ENCODE peak calls at places on chromosomes 5 and 9, in four cellular contexts. A is K562, U is HepG2, Z is Panc1. Q is an unnamed sample.

GRCh38 chr5:61275841-61276240 is 56.2 kb upstream of the ZSWIM6 start:
- DNase-seq in A (no peak), U (no peak), Z (no peak), Q (no peak)

GRCh38 chr5:167245871-167246270 is 1045.6 kb upstream of the WWC1 start:
- DNase-seq in U (no peak), A (no peak), Z (no peak), Q (no peak)

GRCh38 chr9:34492051-34492450 is 30.7 kb downstream of the ENHO start:
- DNase-seq in Z (no peak), U (no peak), A (no peak), Q (no peak)

GRCh38 chr5:57407391-57407790 is 75.2 kb downstream of the ACTBL2 start:
- DNase-seq in A (no peak), Z (no peak), U (no peak), Q (no peak)

GRCh38 chr5:154505567-154505966 is 27.5 kb upstream of the HAND1 start:
- DNase-seq in U (no peak), Z (no peak), A (no peak), Q (no peak)

GRCh38 chr5:124034963-124035362 is 523.0 kb downstream of the CSNK1G3 start:
- DNase-seq in Z (no peak), U (no peak), A (no peak), Q (no peak)

GRCh38 chr5:142977363-142978051 is 207.3 kb downstream of the ARHGAP26 start:
- DNase-seq in Z (no peak), U (no peak), A (no peak), Q (no peak)

GRCh38 chr9:75105019-75105540 is 16.8 kb downstream of the OSTF1 start:
- DNase-seq in U (no peak), Z (no peak), A (no peak), Q (no peak)

GRCh38 chr9:73026375-73026774 is 73.5 kb upstream of the ALDH1A1 start:
- DNase-seq in U (no peak), Z (no peak), A (no peak), Q (no peak)

GRCh38 chr5:97163360-97163764 is 19.7 kb downstream of the RIOK2 start:
- DNase-seq in A (no peak), Z (no peak), U (no peak), Q (no peak)

GRCh38 chr9:93942176-93942575 is 13.0 kb downstream of the BARX1 start:
- DNase-seq in Z (no peak), U (no peak), A (no peak), Q (no peak)

GRCh38 chr9:16202913-16203734 is 650.3 kb downstream of the CCDC171 start:
- DNase-seq in A (no peak), U (no peak), Z (no peak), Q (no peak)

GRCh38 chr5:4576161-4576748 is 563.9 kb upstream of the ADAMTS16 start:
- DNase-seq in U (no peak), A (no peak), Z (no peak), Q (no peak)

GRCh38 chr5:168132186-168132585 is 159.3 kb upstream of the WWC1 start:
- DNase-seq in A (no peak), Z (no peak), U (no peak), Q (no peak)

GRCh38 chr5:112121268-112121667 is 297.8 kb downstream of the EPB41L4A start:
- DNase-seq in A (no peak), Z (no peak), U (no peak), Q (no peak)

GRCh38 chr5:67875637-67876036 is 339.9 kb upstream of the PIK3R1 start:
- DNase-seq in Z (no peak), A (no peak), U (no peak), Q (no peak)

GRCh38 chr9:129318121-129319075 is 140.3 kb upstream of the IER5L start:
- DNase-seq in U (peak; percentile 59), A (no peak), Z (no peak), Q (no peak)

GRCh38 chr5:27080147-27080546 is 41.8 kb upstream of the CDH9 start:
- DNase-seq in U (no peak), A (no peak), Z (no peak), Q (no peak)

GRCh38 chr5:172285226-172286143 is 1.9 kb upstream of the UBTD2 start:
- DNase-seq in A (no peak), U (no peak), Z (no peak), Q (no peak)

GRCh38 chr9:15982182-15982581 is 429.3 kb downstream of the CCDC171 start:
- DNase-seq in Z (no peak), U (no peak), A (no peak), Q (no peak)

GRCh38 chr9:77819672-77820071 is 171.6 kb upstream of the GNA14 start:
- DNase-seq in U (no peak), A (no peak), Z (no peak), Q (no peak)

DNA sequence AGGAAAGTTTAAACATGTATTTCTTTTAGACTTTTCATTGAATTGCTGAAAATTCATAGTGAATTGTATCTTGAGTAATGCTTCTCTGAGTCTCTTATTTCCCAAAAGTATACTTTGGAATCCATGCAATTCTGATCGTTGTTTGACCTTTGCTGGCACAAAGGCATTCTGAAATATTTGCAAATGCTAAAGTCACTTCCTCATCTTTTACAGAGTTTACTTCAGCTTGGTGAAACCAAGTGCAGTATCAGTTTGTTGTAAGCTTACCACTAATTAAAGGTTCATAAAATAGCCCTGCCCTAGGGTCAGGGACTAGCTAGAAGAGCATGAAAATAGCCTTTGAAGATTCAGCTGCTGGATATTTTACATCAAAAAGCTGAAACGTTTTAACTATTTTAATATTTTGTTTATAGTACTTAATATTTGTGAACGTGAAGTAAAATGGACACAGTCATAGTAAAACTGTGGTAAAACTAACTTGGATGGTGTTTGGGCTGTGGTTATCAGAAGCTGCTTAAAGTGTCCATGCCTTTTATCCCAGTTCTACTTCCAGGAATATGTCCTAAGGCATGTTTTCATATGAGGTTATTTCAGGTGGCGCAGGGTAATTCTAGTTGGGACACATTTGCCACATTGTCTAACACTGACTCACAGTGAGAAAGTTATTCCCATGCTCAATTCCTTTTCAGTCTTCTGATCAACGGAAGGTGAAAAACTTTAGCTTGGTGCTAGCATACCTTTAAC is 45.3 kb downstream of the SLC22A5 start:
- DNase-seq in U (peak; percentile 53), A (no peak), Z (no peak), Q (peak; percentile 67)
- TF ChIP-seq TCF7L2 in U (no peak), A (no peak), Z (peak; percentile 83), Q (no peak)

DNA sequence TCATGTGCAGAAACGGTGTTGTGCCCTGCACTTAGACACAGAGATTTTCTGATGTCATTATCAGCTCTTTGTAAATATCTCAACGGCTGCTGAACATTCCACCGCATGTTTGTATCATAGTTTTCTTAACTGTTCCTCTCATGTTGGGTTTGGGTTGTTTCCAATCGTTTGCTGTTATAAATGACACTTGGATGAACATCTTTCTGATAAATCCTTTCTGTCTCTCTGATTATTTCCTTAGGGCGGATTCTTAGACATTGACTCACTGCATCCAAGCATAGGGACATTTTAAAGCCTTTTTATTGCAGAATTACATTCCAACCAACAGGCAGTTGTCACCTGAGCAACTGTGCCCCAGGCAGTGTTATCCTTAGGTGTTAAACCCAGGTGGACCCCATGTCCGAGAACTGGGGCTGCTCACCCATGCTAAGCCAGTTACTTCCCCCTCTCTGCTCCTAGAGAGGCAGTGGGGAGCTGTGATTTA is 28.5 kb downstream of the COL5A1 start:
- DNase-seq in U (no peak), Z (no peak), A (no peak), Q (no peak)
- TF ChIP-seq TCF7L2 in U (no peak), Z (no peak), A (no peak), Q (no peak)

DNA sequence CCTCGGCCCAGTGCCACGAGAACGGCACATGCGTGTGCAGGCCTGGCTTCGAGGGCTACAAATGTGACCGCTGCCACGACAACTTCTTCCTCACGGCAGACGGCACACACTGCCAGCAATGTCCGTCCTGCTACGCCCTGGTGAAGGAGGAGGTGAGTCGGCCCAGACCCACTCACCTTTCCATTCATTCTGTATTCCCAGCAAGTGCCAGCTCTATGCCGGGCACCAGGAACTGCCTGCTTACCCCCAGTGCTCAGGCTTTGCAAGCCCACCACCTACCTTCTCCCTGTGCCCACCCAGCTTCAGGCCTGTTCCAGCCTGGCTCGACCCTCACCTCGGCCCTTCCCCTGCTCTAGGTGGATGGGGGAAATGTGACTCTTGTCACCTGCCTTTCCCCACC is 26.6 kb upstream of the AIF1L start:
- DNase-seq in A (peak; percentile 60), U (no peak), Z (no peak), Q (no peak)
- TF ChIP-seq TCF7L2 in A (no peak), U (no peak), Z (no peak), Q (no peak)

GRCh38 chr9:99385814-99386279 is 163.8 kb downstream of the SEC61B start:
- DNase-seq in U (no peak), A (no peak), Z (no peak), Q (peak; percentile 22)
- TF ChIP-seq TCF7L2 in U (no peak), A (no peak), Z (no peak), Q (peak; percentile 15)

GRCh38 chr5:75574791-75575190 is 36.5 kb upstream of the ANKDD1B start:
- DNase-seq in U (no peak), Z (no peak), A (no peak), Q (no peak)
- TF ChIP-seq TCF7L2 in U (no peak), Z (no peak), A (no peak), Q (no peak)

GRCh38 chr5:131228646-131229045 is 35.2 kb upstream of the CDC42SE2 start:
- DNase-seq in U (no peak), A (no peak), Z (no peak), Q (no peak)
- TF ChIP-seq TCF7L2 in U (no peak), A (no peak), Z (no peak), Q (no peak)

DNA sequence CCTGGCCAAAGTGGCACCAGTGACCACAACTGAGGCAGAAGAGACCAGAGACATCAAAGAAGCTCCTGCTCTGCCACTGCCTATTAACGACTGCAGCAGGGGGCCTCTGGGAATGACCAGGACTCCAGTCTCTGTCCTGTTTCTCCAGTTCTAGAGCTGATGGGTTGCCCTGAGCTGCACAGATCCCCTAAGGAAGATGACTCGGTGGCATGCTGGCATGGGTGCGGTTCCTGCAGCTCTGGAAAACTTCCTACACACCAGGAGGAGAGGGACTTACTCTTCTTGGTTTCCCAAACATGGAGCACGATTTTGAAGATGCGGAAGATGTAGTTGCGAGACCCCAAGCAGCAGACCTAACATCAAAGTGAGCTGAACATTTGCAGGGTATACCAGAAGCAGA is 2.7 kb downstream of the SLIT3 start:
- DNase-seq in U (no peak), Z (no peak), A (no peak), Q (no peak)
- TF ChIP-seq TCF7L2 in U (no peak), Z (no peak), A (no peak), Q (no peak)

GRCh38 chr9:120842685-120843485 is at the start of gene PSMD5:
- DNase-seq in Z (peak; percentile 84), A (peak; percentile 100), U (peak; percentile 94), Q (peak; percentile 99)

GRCh38 chr9:120850315-120850714 is 7.6 kb upstream of the PSMD5 start:
- DNase-seq in Z (no peak), A (no peak), U (no peak), Q (no peak)

GRCh38 chr9:120845255-120845654 is 2.5 kb upstream of the PSMD5 start:
- DNase-seq in A (no peak), U (no peak), Z (no peak), Q (no peak)

GRCh38 chr9:120846251-120846869 is 3.6 kb upstream of the PSMD5 start:
- DNase-seq in A (no peak), Z (no peak), U (no peak), Q (no peak)

GRCh38 chr9:120846906-120847305 is 4.2 kb upstream of the PSMD5 start:
- DNase-seq in A (no peak), Z (no peak), U (no peak), Q (no peak)
- TF ChIP-seq TCF7L2 in A (no peak), Z (no peak), U (no peak), Q (no peak)

Q was measured in HCT116.